ENCODE peak calls at places on chromosomes 4 and X, in seven cellular contexts. One of them, this sample, is unnamed. For H4K20me1, the result is how much of the 10 kb centered on the place peaks cover.

GRCh38 chrX:102067966-102068723 is 57.3 kb upstream of the TCEAL2 start:
- DNase-seq in neural progenitor cell: peak
- DNase-seq in DND-41: peak
- DNase-seq in HCT116: no peak
- DNase-seq in keratinocyte: no peak
- DNase-seq in fibroblast of lung: peak
- DNase-seq in H1: no peak
- DNase-seq in this sample: no peak

GRCh38 chr4:8185280-8185679 is 13.8 kb upstream of the SH3TC1 start:
- DNase-seq in neural progenitor cell: no peak
- DNase-seq in DND-41: no peak
- DNase-seq in HCT116: no peak
- DNase-seq in keratinocyte: no peak
- DNase-seq in fibroblast of lung: peak
- DNase-seq in H1: no peak
- DNase-seq in this sample: peak

GRCh38 chrX:149495573-149496071 is 9.5 kb downstream of the IDS start:
- DNase-seq in neural progenitor cell: no peak
- DNase-seq in DND-41: no peak
- DNase-seq in HCT116: peak
- DNase-seq in keratinocyte: no peak
- DNase-seq in fibroblast of lung: peak
- DNase-seq in H1: no peak
- DNase-seq in this sample: peak

GRCh38 chr4:145297556-145297955 is 117.2 kb upstream of the OTUD4 start:
- DNase-seq in neural progenitor cell: no peak
- DNase-seq in DND-41: no peak
- DNase-seq in HCT116: no peak
- DNase-seq in keratinocyte: no peak
- DNase-seq in fibroblast of lung: no peak
- DNase-seq in H1: no peak
- DNase-seq in this sample: no peak

GRCh38 chr4:39655866-39656265 is 17.2 kb upstream of the SMIM14 start:
- DNase-seq in neural progenitor cell: no peak
- DNase-seq in DND-41: no peak
- DNase-seq in HCT116: no peak
- DNase-seq in keratinocyte: no peak
- DNase-seq in fibroblast of lung: peak
- DNase-seq in H1: no peak
- DNase-seq in this sample: no peak

GRCh38 chrX:40132751-40133150 is 35.0 kb upstream of the BCOR start:
- DNase-seq in neural progenitor cell: no peak
- DNase-seq in DND-41: no peak
- DNase-seq in HCT116: peak
- DNase-seq in keratinocyte: no peak
- DNase-seq in fibroblast of lung: peak
- DNase-seq in H1: no peak
- DNase-seq in this sample: peak

GRCh38 chrX:136646602-136647239 is 1.2 kb upstream of the CD40LG start:
- DNase-seq in neural progenitor cell: no peak
- DNase-seq in DND-41: no peak
- DNase-seq in HCT116: no peak
- DNase-seq in keratinocyte: no peak
- DNase-seq in fibroblast of lung: no peak
- DNase-seq in H1: no peak
- DNase-seq in this sample: no peak

GRCh38 chrX:13898603-13899002 is 81.7 kb upstream of the GPM6B start:
- DNase-seq in neural progenitor cell: no peak
- DNase-seq in DND-41: no peak
- DNase-seq in HCT116: no peak
- DNase-seq in keratinocyte: peak
- DNase-seq in fibroblast of lung: no peak
- DNase-seq in H1: no peak
- DNase-seq in this sample: no peak

GRCh38 chrX:120350458-120351138 is 11.3 kb upstream of the ATP1B4 start:
- DNase-seq in neural progenitor cell: no peak
- DNase-seq in DND-41: no peak
- DNase-seq in HCT116: no peak
- DNase-seq in keratinocyte: no peak
- DNase-seq in fibroblast of lung: no peak
- DNase-seq in H1: no peak
- DNase-seq in this sample: no peak

GRCh38 chr4:123477804-123478209 is 81.2 kb downstream of the SPRY1 start:
- DNase-seq in neural progenitor cell: no peak
- DNase-seq in DND-41: peak
- DNase-seq in HCT116: no peak
- DNase-seq in keratinocyte: no peak
- DNase-seq in fibroblast of lung: peak
- DNase-seq in H1: no peak
- DNase-seq in this sample: peak

GRCh38 chrX:78199851-78200250 is 60.4 kb upstream of the TAF9B start:
- DNase-seq in neural progenitor cell: peak
- DNase-seq in DND-41: no peak
- DNase-seq in HCT116: peak
- DNase-seq in keratinocyte: no peak
- DNase-seq in fibroblast of lung: no peak
- DNase-seq in H1: no peak
- DNase-seq in this sample: no peak

GRCh38 chr4:7784131-7784870 is 155.4 kb downstream of the AFAP1 start:
- DNase-seq in neural progenitor cell: no peak
- DNase-seq in DND-41: no peak
- DNase-seq in HCT116: no peak
- DNase-seq in keratinocyte: no peak
- DNase-seq in fibroblast of lung: no peak
- DNase-seq in H1: no peak
- DNase-seq in this sample: no peak

GRCh38 chrX:38437093-38437492 is 84.7 kb downstream of the OTC start:
- DNase-seq in neural progenitor cell: no peak
- DNase-seq in DND-41: no peak
- DNase-seq in HCT116: no peak
- DNase-seq in keratinocyte: no peak
- DNase-seq in fibroblast of lung: no peak
- DNase-seq in H1: no peak
- DNase-seq in this sample: peak

GRCh38 chr4:140654516-140654855 is 85.7 kb upstream of the UCP1 start:
- DNase-seq in neural progenitor cell: no peak
- DNase-seq in DND-41: no peak
- DNase-seq in HCT116: no peak
- DNase-seq in keratinocyte: no peak
- DNase-seq in fibroblast of lung: no peak
- DNase-seq in H1: no peak
- DNase-seq in this sample: peak

GRCh38 chr4:140652601-140653000 is 83.8 kb upstream of the UCP1 start:
- DNase-seq in neural progenitor cell: no peak
- DNase-seq in DND-41: no peak
- DNase-seq in HCT116: no peak
- DNase-seq in keratinocyte: no peak
- DNase-seq in fibroblast of lung: no peak
- DNase-seq in H1: no peak
- DNase-seq in this sample: no peak

GRCh38 chr4:140648716-140649115 is 80.0 kb upstream of the UCP1 start:
- DNase-seq in neural progenitor cell: no peak
- DNase-seq in DND-41: no peak
- DNase-seq in HCT116: no peak
- DNase-seq in keratinocyte: no peak
- DNase-seq in fibroblast of lung: no peak
- DNase-seq in H1: no peak
- DNase-seq in this sample: no peak

GRCh38 chr4:140653718-140654515 is 85.2 kb upstream of the UCP1 start:
- DNase-seq in neural progenitor cell: peak
- DNase-seq in DND-41: no peak
- DNase-seq in HCT116: no peak
- DNase-seq in keratinocyte: no peak
- DNase-seq in fibroblast of lung: peak
- DNase-seq in H1: peak
- DNase-seq in this sample: peak
- H2AFZ ChIP-seq in neural progenitor cell: no peak
- H2AFZ ChIP-seq in DND-41: no peak
- H2AFZ ChIP-seq in HCT116: no peak
- H2AFZ ChIP-seq in keratinocyte: no peak
- H2AFZ ChIP-seq in fibroblast of lung: peak
- H2AFZ ChIP-seq in H1: peak
- H2AFZ ChIP-seq in this sample: peak

GRCh38 chr4:3371581-3372001 is 70.2 kb upstream of the HGFAC start:
- DNase-seq in neural progenitor cell: peak
- DNase-seq in DND-41: no peak
- DNase-seq in HCT116: no peak
- DNase-seq in keratinocyte: no peak
- DNase-seq in fibroblast of lung: no peak
- DNase-seq in H1: peak
- DNase-seq in this sample: peak

GRCh38 chr4:3372264-3372932 is 69.4 kb upstream of the HGFAC start:
- DNase-seq in neural progenitor cell: no peak
- DNase-seq in DND-41: no peak
- DNase-seq in HCT116: no peak
- DNase-seq in keratinocyte: no peak
- DNase-seq in fibroblast of lung: no peak
- DNase-seq in H1: no peak
- DNase-seq in this sample: no peak

GRCh38 chr4:3374011-3374645 is 67.6 kb upstream of the HGFAC start:
- DNase-seq in neural progenitor cell: no peak
- DNase-seq in DND-41: no peak
- DNase-seq in HCT116: no peak
- DNase-seq in keratinocyte: no peak
- DNase-seq in fibroblast of lung: no peak
- DNase-seq in H1: no peak
- DNase-seq in this sample: no peak

GRCh38 chr4:3373468-3373867 is 68.3 kb upstream of the HGFAC start:
- DNase-seq in neural progenitor cell: no peak
- DNase-seq in DND-41: no peak
- DNase-seq in HCT116: no peak
- DNase-seq in keratinocyte: no peak
- DNase-seq in fibroblast of lung: no peak
- DNase-seq in H1: no peak
- DNase-seq in this sample: no peak

DNA sequence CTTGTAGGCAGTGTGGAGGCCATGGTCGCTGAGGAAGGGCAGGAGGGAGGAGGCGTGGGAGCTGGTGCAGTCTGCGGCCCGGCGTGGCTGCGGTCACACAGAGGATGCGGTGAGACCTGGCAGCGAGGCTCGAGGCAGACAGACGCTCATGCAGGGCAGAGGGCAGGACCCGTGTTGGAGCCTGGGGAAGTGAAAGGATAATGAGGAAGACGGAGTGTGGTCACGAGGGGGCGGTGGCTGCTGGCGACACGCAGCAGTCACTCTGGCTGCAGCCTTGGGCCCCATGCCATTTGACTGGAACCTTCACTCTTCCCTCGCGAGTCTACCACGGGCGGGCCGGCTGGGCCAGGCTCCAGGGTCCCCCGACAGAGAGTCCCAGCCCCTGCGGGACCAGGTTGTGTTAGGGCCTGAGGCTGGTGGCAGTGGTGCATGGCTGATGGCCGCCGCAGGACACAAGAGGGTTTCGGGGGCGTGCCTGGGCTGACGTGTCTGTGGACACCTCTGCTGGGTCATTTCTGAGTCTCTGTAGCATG is 68.8 kb upstream of the HGFAC start:
- DNase-seq in neural progenitor cell: no peak
- DNase-seq in DND-41: no peak
- DNase-seq in HCT116: no peak
- DNase-seq in keratinocyte: no peak
- DNase-seq in fibroblast of lung: no peak
- DNase-seq in H1: no peak
- DNase-seq in this sample: peak
- H4K20me1 ChIP-seq in neural progenitor cell: under half
- H4K20me1 ChIP-seq in DND-41: half or more
- H4K20me1 ChIP-seq in HCT116: under half
- H4K20me1 ChIP-seq in keratinocyte: under half
- H4K20me1 ChIP-seq in fibroblast of lung: under half
- H4K20me1 ChIP-seq in H1: under half
- H4K20me1 ChIP-seq in this sample: half or more

DNA sequence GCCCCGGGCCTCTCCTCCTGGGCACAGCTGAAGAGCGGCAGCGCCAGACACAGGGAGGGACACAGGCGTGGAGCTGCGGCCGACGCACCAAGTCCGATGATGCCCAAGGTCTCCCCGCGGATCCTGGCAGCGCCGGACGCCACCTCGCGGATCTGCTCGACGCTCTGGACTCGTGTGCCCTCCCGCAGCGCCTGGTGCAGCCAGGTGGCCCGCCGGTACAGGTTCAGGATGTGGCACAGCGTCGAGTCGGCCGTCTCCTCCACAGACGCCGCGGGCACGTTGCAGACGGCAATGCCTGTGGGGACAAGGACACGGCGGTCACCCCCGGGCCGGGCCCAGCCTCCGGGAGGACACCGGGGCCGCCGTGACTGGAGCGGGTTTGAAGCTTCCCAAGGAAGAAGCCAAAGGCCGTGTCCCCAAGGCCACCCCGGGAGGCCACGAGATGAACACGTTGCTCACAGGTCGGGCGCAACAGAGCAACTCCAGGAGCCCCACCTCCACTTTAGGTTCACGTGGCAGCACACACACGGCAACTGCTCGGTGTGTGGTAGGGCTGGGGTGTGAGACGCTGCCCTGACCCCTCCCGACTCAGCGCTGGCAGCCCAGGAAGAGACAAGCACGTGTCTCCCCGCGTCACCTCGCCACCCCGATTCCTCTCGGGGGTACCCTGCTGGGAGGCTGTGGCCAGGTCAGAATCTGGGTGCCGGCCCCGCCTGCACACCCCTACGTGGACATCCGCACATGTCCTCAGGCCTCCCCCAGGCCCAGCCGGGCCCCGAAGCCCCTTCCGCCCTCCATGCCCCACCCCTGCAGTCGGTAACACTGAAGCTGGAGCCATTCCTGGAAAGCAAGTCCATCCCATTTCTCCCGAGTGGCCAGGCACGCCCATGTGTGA is 23.4 kb downstream of the CTBP1 start:
- DNase-seq in neural progenitor cell: no peak
- DNase-seq in DND-41: no peak
- DNase-seq in HCT116: no peak
- DNase-seq in keratinocyte: no peak
- DNase-seq in fibroblast of lung: no peak
- DNase-seq in H1: no peak
- DNase-seq in this sample: no peak
- TF ChIP-seq EZH2 in neural progenitor cell: no peak
- TF ChIP-seq EZH2 in DND-41: no peak
- TF ChIP-seq EZH2 in HCT116: no peak
- TF ChIP-seq EZH2 in keratinocyte: no peak
- TF ChIP-seq EZH2 in fibroblast of lung: no peak
- TF ChIP-seq EZH2 in H1: no peak
- TF ChIP-seq EZH2 in this sample: no peak

GRCh38 chr4:5018096-5018495 is 1.2 kb downstream of the CYTL1 start:
- DNase-seq in neural progenitor cell: no peak
- DNase-seq in DND-41: no peak
- DNase-seq in HCT116: no peak
- DNase-seq in keratinocyte: no peak
- DNase-seq in fibroblast of lung: no peak
- DNase-seq in H1: no peak
- DNase-seq in this sample: no peak

GRCh38 chr4:5018603-5019002 is 655 bp downstream of the CYTL1 start:
- DNase-seq in neural progenitor cell: no peak
- DNase-seq in DND-41: no peak
- DNase-seq in HCT116: no peak
- DNase-seq in keratinocyte: no peak
- DNase-seq in fibroblast of lung: no peak
- DNase-seq in H1: no peak
- DNase-seq in this sample: no peak

GRCh38 chr4:5019796-5020195 is 538 bp upstream of the CYTL1 start:
- DNase-seq in neural progenitor cell: no peak
- DNase-seq in DND-41: no peak
- DNase-seq in HCT116: no peak
- DNase-seq in keratinocyte: no peak
- DNase-seq in fibroblast of lung: no peak
- DNase-seq in H1: no peak
- DNase-seq in this sample: no peak

GRCh38 chr4:5020341-5020740 is 1.1 kb upstream of the CYTL1 start:
- DNase-seq in neural progenitor cell: no peak
- DNase-seq in DND-41: no peak
- DNase-seq in HCT116: no peak
- DNase-seq in keratinocyte: no peak
- DNase-seq in fibroblast of lung: no peak
- DNase-seq in H1: no peak
- DNase-seq in this sample: no peak

GRCh38 chr4:5019274-5019673 is at the start of gene CYTL1:
- DNase-seq in neural progenitor cell: peak
- DNase-seq in DND-41: no peak
- DNase-seq in HCT116: no peak
- DNase-seq in keratinocyte: no peak
- DNase-seq in fibroblast of lung: no peak
- DNase-seq in H1: peak
- DNase-seq in this sample: no peak
- H2AFZ ChIP-seq in neural progenitor cell: peak
- H2AFZ ChIP-seq in DND-41: no peak
- H2AFZ ChIP-seq in HCT116: no peak
- H2AFZ ChIP-seq in keratinocyte: no peak
- H2AFZ ChIP-seq in fibroblast of lung: no peak
- H2AFZ ChIP-seq in H1: peak
- H2AFZ ChIP-seq in this sample: peak

This sample was measured in astrocyte.